ENCODE peak calls at places on chromosomes 16 and 17, in four cellular contexts. One of them, this sample, is unnamed.
A peak's percentile ranks its signal among the peaks of the same experiment; 100 is the strongest.

GRCh38 chr17:798246-798645 is 16.1 kb downstream of the MRM3 start:
- DNase-seq in WTC11: no peak
- DNase-seq in AG04449: no peak
- DNase-seq in sigmoid colon: no peak
- DNase-seq in this sample: no peak

GRCh38 chr16:81491522-81492188 is 47.0 kb downstream of the CMIP start:
- DNase-seq in WTC11: no peak
- DNase-seq in AG04449: no peak
- DNase-seq in sigmoid colon: no peak
- DNase-seq in this sample: no peak

GRCh38 chr17:78378225-78379133 is at the start of gene PGS1:
- DNase-seq in WTC11: peak; percentile 70
- DNase-seq in AG04449: no peak
- DNase-seq in sigmoid colon: peak; percentile 88
- DNase-seq in this sample: peak; percentile 85

GRCh38 chr16:27426423-27427408 is 24.7 kb downstream of the IL21R start:
- DNase-seq in WTC11: no peak
- DNase-seq in AG04449: peak; percentile 54
- DNase-seq in sigmoid colon: peak; percentile 43
- DNase-seq in this sample: peak; percentile 5

GRCh38 chr16:85005278-85006069 is 5.9 kb downstream of the ZDHHC7 start:
- DNase-seq in WTC11: no peak
- DNase-seq in AG04449: no peak
- DNase-seq in sigmoid colon: peak; percentile 90
- DNase-seq in this sample: no peak

GRCh38 chr17:49365667-49366066 is 3.6 kb upstream of the ZNF652 start:
- DNase-seq in WTC11: peak; percentile 52
- DNase-seq in AG04449: no peak
- DNase-seq in sigmoid colon: no peak
- DNase-seq in this sample: peak; percentile 38

GRCh38 chr16:21611546-21612384 is 12.4 kb downstream of the METTL9 start:
- DNase-seq in WTC11: no peak
- DNase-seq in AG04449: no peak
- DNase-seq in sigmoid colon: no peak
- DNase-seq in this sample: no peak

GRCh38 chr17:44038604-44039007 is 23.8 kb upstream of the TMEM101 start:
- DNase-seq in WTC11: no peak
- DNase-seq in AG04449: no peak
- DNase-seq in sigmoid colon: no peak
- DNase-seq in this sample: no peak

GRCh38 chr16:4574919-4575705 is 19.0 kb downstream of the C16orf96 start:
- DNase-seq in WTC11: peak; percentile 66
- DNase-seq in AG04449: no peak
- DNase-seq in sigmoid colon: no peak
- DNase-seq in this sample: no peak

GRCh38 chr16:55233464-55233863 is 90.5 kb upstream of the IRX6 start:
- DNase-seq in WTC11: no peak
- DNase-seq in AG04449: no peak
- DNase-seq in sigmoid colon: no peak
- DNase-seq in this sample: no peak

GRCh38 chr16:66304151-66304550 is 62.3 kb upstream of the CDH5 start:
- DNase-seq in WTC11: no peak
- DNase-seq in AG04449: no peak
- DNase-seq in sigmoid colon: no peak
- DNase-seq in this sample: no peak

GRCh38 chr17:47742319-47743181 is 9.5 kb downstream of the TBX21 start:
- DNase-seq in WTC11: peak; percentile 76
- DNase-seq in AG04449: no peak
- DNase-seq in sigmoid colon: peak; percentile 40
- DNase-seq in this sample: peak; percentile 77

GRCh38 chr17:52938623-52939230 is 780.2 kb upstream of the CA10 start:
- DNase-seq in WTC11: no peak
- DNase-seq in AG04449: no peak
- DNase-seq in sigmoid colon: no peak
- DNase-seq in this sample: no peak

GRCh38 chr17:7156342-7156940 is 22.7 kb downstream of the ASGR1 start:
- DNase-seq in WTC11: no peak
- DNase-seq in AG04449: no peak
- DNase-seq in sigmoid colon: no peak
- DNase-seq in this sample: no peak

GRCh38 chr17:75295220-75296158 is 6.3 kb upstream of the SLC25A19 start:
- DNase-seq in WTC11: no peak
- DNase-seq in AG04449: no peak
- DNase-seq in sigmoid colon: no peak
- DNase-seq in this sample: no peak

GRCh38 chr17:4739122-4740024 is at the start of the genes CXCL16 and ZMYND15:
- DNase-seq in WTC11: peak; percentile 47
- DNase-seq in AG04449: no peak
- DNase-seq in sigmoid colon: peak; percentile 77
- DNase-seq in this sample: peak; percentile 63

GRCh38 chr17:42577140-42577531 is 393 bp downstream of the PSMC3IP start:
- DNase-seq in WTC11: no peak
- DNase-seq in AG04449: no peak
- DNase-seq in sigmoid colon: no peak
- DNase-seq in this sample: no peak

DNA sequence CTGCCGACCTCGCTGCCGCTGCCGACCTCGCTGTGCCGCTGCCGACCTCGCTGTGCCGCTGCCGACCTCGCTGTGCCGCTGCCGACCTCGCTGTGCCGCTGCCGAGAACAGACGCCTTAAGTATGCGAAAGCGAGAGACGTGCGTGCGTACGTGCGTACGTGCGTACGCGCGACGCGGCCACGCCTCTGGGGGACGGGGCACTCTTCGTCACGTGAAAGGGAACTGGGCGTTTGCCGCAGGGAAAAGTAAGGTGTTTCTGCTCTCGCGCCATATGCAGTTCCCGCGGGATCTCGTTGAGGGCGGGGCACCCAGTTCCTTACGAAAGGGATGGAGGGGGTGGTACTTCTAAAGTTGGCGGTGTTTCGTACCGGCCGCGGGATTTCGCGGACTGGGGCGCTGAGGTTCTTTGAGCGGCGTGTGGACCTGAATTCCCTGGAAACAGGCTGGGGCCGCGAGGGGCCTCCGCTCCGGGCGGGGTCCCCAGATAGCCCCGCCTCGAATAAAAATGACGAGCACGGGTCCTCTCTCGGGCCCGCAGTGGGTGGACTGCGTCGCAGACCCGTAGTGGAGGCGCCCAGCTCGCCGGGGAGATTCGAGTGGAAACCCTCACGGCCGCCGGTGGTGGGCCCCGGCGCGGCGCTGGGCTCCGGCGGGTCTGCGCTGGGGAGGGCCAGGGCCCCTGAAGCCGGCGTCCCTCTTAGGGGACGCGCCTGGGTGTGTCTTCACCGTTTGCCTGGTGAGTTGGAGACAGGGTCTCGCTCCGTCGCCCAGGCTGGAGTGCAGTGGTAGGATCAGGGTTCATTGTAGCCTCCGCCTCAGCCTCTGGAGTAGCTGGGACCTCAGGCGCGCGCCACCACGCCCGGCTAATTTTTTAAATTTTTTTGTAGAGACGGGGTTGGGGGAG is at the start of gene EIF4A3:
- DNase-seq in WTC11: peak; percentile 99
- DNase-seq in AG04449: peak; percentile 93
- DNase-seq in sigmoid colon: peak; percentile 99
- DNase-seq in this sample: peak; percentile 98
- TF ChIP-seq CTCF in WTC11: no peak
- TF ChIP-seq CTCF in AG04449: no peak
- TF ChIP-seq CTCF in sigmoid colon: no peak
- TF ChIP-seq CTCF in this sample: no peak

DNA sequence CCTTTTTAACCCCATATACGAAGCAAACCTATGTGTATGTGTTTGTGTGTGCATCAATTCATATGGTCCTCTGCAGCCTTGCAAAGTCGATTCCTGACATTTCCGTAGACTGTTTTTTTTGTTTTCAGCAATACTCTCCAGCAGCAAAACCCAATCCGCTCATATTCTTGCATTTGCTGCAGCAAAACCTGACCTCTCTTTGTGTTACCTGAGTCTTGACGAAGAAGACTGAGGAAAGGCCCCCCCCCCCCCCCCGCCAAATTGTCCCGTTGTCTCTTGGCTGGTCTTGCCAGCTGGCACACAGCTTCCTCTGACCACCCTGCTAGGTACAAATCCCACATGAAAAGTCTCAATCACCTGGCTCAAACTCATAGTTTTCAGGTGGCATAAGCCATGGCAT is 494.7 kb downstream of the WWOX start:
- DNase-seq in WTC11: no peak
- DNase-seq in AG04449: no peak
- DNase-seq in sigmoid colon: no peak
- DNase-seq in this sample: no peak
- TF ChIP-seq CTCF in WTC11: no peak
- TF ChIP-seq CTCF in AG04449: no peak
- TF ChIP-seq CTCF in sigmoid colon: no peak
- TF ChIP-seq CTCF in this sample: no peak

GRCh38 chr17:79831367-79832210 is 7.7 kb downstream of the CBX4 start:
- DNase-seq in WTC11: peak; percentile 49
- DNase-seq in AG04449: no peak
- DNase-seq in sigmoid colon: peak; percentile 85
- DNase-seq in this sample: no peak

GRCh38 chr17:79833744-79834574 is 5.3 kb downstream of the CBX4 start:
- DNase-seq in WTC11: peak; percentile 46
- DNase-seq in AG04449: no peak
- DNase-seq in sigmoid colon: no peak
- DNase-seq in this sample: no peak

GRCh38 chr17:79830763-79831366 is 8.4 kb downstream of the CBX4 start:
- DNase-seq in WTC11: no peak
- DNase-seq in AG04449: no peak
- DNase-seq in sigmoid colon: no peak
- DNase-seq in this sample: no peak

GRCh38 chr17:79833110-79833450 is 6.2 kb downstream of the CBX4 start:
- DNase-seq in WTC11: no peak
- DNase-seq in AG04449: no peak
- DNase-seq in sigmoid colon: no peak
- DNase-seq in this sample: no peak

GRCh38 chr17:79832211-79833109 is 6.8 kb downstream of the CBX4 start:
- DNase-seq in WTC11: peak; percentile 58
- DNase-seq in AG04449: no peak
- DNase-seq in sigmoid colon: peak; percentile 67
- DNase-seq in this sample: no peak
- TF ChIP-seq CTCF in WTC11: no peak
- TF ChIP-seq CTCF in AG04449: no peak
- TF ChIP-seq CTCF in sigmoid colon: no peak
- TF ChIP-seq CTCF in this sample: no peak

DNA sequence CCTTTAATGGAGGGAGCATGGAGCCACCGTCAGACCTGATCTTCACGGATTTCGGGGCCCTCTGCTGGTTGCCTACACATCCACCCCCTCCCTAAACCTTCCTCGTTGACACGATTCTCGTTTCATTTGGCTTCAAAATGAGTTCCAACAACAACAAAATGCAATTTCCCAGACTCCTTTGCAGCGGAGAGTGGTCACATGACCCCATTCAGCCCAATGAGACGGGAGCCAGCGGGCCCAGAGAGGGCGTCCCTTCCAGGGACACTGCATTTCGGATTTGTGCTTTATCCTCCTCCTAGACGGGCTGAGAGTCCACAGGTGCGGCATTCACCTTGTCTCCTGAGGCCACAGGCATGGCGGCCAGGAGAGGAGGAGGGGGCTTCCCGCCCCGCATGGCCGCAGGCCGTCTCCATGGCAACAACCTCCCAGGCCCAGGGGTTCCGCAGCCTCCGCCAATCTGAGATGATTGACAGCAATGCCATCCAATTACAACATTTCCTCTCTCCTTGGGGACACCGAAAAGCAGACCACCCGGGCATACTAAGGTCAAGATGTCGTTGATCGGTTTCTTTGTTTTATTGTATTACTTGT is 259.8 kb downstream of the C16orf95 start:
- DNase-seq in WTC11: peak; percentile 50
- DNase-seq in AG04449: no peak
- DNase-seq in sigmoid colon: peak; percentile 24
- DNase-seq in this sample: no peak
- TF ChIP-seq CTCF in WTC11: no peak
- TF ChIP-seq CTCF in AG04449: peak; percentile 13
- TF ChIP-seq CTCF in sigmoid colon: no peak
- TF ChIP-seq CTCF in this sample: no peak

GRCh38 chr16:31569360-31569717 is 41.6 kb downstream of the AHSP start:
- DNase-seq in WTC11: no peak
- DNase-seq in AG04449: no peak
- DNase-seq in sigmoid colon: no peak
- DNase-seq in this sample: peak; percentile 26

DNA sequence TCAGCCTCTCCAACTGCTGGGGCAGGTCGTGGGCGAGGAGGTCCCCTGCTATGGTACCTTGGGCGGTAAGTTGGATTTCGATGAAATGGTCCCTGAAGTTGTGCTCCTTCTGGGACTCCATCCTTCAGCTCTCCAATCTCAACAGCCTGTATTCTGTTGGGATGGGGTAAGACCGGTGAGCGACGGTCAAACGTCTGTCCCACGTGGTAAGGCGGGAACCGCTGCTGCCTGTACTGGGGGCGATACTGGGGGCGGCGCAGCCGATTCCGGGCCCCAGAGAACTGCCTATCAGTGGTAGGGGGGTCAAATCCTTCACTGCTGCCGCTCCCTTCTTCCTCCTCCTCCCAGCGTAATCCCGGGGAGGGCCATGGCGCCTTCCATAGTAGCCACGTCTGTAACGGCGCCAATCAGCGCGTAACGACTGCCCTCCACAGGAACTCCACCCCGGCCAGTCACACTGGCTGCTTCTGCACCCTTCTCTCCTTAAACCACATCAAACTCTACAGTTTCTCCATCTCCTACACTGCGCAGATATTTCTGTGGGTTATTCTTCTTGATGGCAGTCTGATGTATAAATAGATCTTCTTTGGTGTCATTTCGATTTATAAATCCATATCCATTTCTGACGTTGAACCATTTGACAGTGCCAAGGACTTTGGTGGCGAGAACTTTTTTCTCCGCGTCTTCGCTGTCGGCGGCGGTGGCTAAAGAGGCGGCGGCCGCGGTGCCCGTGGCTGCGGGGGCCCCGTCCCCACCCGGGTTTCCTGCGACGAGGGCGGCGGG is 41.1 kb downstream of the AHSP start:
- DNase-seq in WTC11: peak; percentile 13
- DNase-seq in AG04449: no peak
- DNase-seq in sigmoid colon: no peak
- DNase-seq in this sample: peak; percentile 18
- TF ChIP-seq CTCF in WTC11: no peak
- TF ChIP-seq CTCF in AG04449: no peak
- TF ChIP-seq CTCF in sigmoid colon: no peak
- TF ChIP-seq CTCF in this sample: no peak

GRCh38 chr17:28714281-28714680 is 2.6 kb upstream of the PROCA1 start:
- DNase-seq in WTC11: no peak
- DNase-seq in AG04449: no peak
- DNase-seq in sigmoid colon: no peak
- DNase-seq in this sample: no peak

GRCh38 chr17:28712705-28713415 is 1.2 kb upstream of the PROCA1 start:
- DNase-seq in WTC11: no peak
- DNase-seq in AG04449: no peak
- DNase-seq in sigmoid colon: no peak
- DNase-seq in this sample: no peak

GRCh38 chr17:28710948-28711722 is 553 bp downstream of the PROCA1 start:
- DNase-seq in WTC11: peak; percentile 98
- DNase-seq in AG04449: no peak
- DNase-seq in sigmoid colon: peak; percentile 94
- DNase-seq in this sample: peak; percentile 97

GRCh38 chr17:28711723-28712036 is at the start of gene PROCA1:
- DNase-seq in WTC11: peak; percentile 74
- DNase-seq in AG04449: no peak
- DNase-seq in sigmoid colon: no peak
- DNase-seq in this sample: peak; percentile 78

GRCh38 chr17:28712037-28712704 is 483 bp upstream of the PROCA1 start:
- DNase-seq in WTC11: peak; percentile 68
- DNase-seq in AG04449: no peak
- DNase-seq in sigmoid colon: no peak
- DNase-seq in this sample: peak; percentile 85
- TF ChIP-seq CTCF in WTC11: no peak
- TF ChIP-seq CTCF in AG04449: no peak
- TF ChIP-seq CTCF in sigmoid colon: no peak
- TF ChIP-seq CTCF in this sample: no peak

This sample was measured in glutamatergic neuron.